ENCODE peak calls at places on chromosome 19, in seven cellular contexts. U is fibroblast of pulmonary artery; M is substantia nigra; J is cardiac muscle cell; V is stimulated activated CD4-positive, alpha-beta T cell treated with anti-CD3 and anti-CD28 coated beads, TNF-alpha, amount 100 ng/mL, for 48 hours; H is osteocyte; T is activated CD4-positive, alpha-beta memory T cell treated with anti-CD3 and anti-CD28 coated beads, Interleukin-2, amount 10 ng/mL, durations not matched to agents 7 days and 5 days. B is an unnamed sample.

GRCh38 chr19:3753631-3754410 is 7.7 kb downstream of the APBA3 start:
- DNase-seq in V (no peak), J (no peak), H (no peak), U (no peak), M (no peak), T (no peak), B (no peak)

GRCh38 chr19:7099597-7099921 is 30.1 kb downstream of the ZNF557 start:
- DNase-seq in T (no peak), V (no peak), U (no peak), H (no peak), J (no peak), M (no peak), B (no peak)

GRCh38 chr19:42431486-42431885 is 4.3 kb upstream of the LIPE start:
- DNase-seq in U (no peak), J (no peak), T (no peak), M (no peak), H (no peak), V (no peak), B (no peak)

GRCh38 chr19:49431330-49431749 is 6.2 kb downstream of the GFY start:
- DNase-seq in H (no peak), V (no peak), J (no peak), U (no peak), M (no peak), T (peak), B (no peak)

GRCh38 chr19:2798158-2798685 is 12.9 kb downstream of the THOP1 start:
- DNase-seq in H (no peak), U (no peak), T (no peak), J (no peak), V (no peak), M (no peak), B (no peak)

GRCh38 chr19:14149509-14149994 is 13.2 kb upstream of the ASF1B start:
- DNase-seq in J (peak), H (no peak), T (peak), M (peak), U (peak), V (no peak), B (no peak)

GRCh38 chr19:13207237-13208130 is 57.3 kb downstream of the IER2 start:
- DNase-seq in M (no peak), T (peak), V (no peak), U (no peak), H (no peak), J (peak), B (no peak)

GRCh38 chr19:45340232-45340898 is at the start of gene KLC3:
- DNase-seq in U (no peak), H (no peak), J (no peak), T (peak), V (no peak), M (no peak), B (no peak)

GRCh38 chr19:37227996-37228395 is 10.0 kb downstream of the ZNF383 start:
- DNase-seq in J (no peak), H (no peak), M (no peak), T (peak), V (no peak), U (no peak), B (no peak)

GRCh38 chr19:46404039-46404883 is 9.1 kb downstream of the CCDC8 start:
- DNase-seq in T (no peak), V (no peak), J (peak), H (no peak), M (peak), U (peak), B (no peak)

GRCh38 chr19:28234637-28235036 is 978.3 kb downstream of the UQCRFS1 start:
- DNase-seq in H (no peak), T (no peak), J (peak), V (no peak), M (no peak), U (peak), B (no peak)

GRCh38 chr19:49951806-49952474 is 9.0 kb downstream of the SIGLEC11 start:
- DNase-seq in M (no peak), V (no peak), T (no peak), J (no peak), U (no peak), H (no peak), B (no peak)

GRCh38 chr19:9916719-9917118 is 19.6 kb downstream of the OLFM2 start:
- DNase-seq in U (no peak), T (no peak), V (no peak), H (no peak), M (no peak), J (no peak), B (no peak)

GRCh38 chr19:47226426-47227346 is 4.3 kb downstream of the BBC3 start:
- DNase-seq in T (peak), V (no peak), U (peak), H (no peak), J (peak), M (peak), B (peak)

GRCh38 chr19:920051-920857 is 3.1 kb downstream of the KISS1R start:
- DNase-seq in M (no peak), U (peak), V (no peak), T (peak), H (no peak), J (peak), B (no peak)

GRCh38 chr19:9342610-9343304 is 18.8 kb downstream of the ZNF559 start:
- DNase-seq in H (no peak), M (no peak), V (no peak), T (no peak), J (no peak), U (peak), B (no peak)

GRCh38 chr19:40433391-40434216 is 7.8 kb upstream of the SERTAD1 start:
- DNase-seq in V (no peak), J (peak), M (peak), H (peak), T (peak), U (peak), B (peak)

GRCh38 chr19:3509566-3509989 is 3.5 kb downstream of the FZR1 start:
- DNase-seq in U (peak), M (no peak), J (no peak), H (no peak), T (no peak), V (no peak), B (no peak)

GRCh38 chr19:21439372-21439771 is 42.4 kb downstream of the ZNF493 start:
- DNase-seq in V (no peak), H (no peak), J (peak), T (no peak), M (no peak), U (no peak), B (no peak)

GRCh38 chr19:18062043-18062442 is 24.7 kb downstream of the IL12RB1 start:
- DNase-seq in M (no peak), T (no peak), J (no peak), U (no peak), H (no peak), V (no peak), B (no peak)

GRCh38 chr19:7575426-7576040 is 20.1 kb upstream of the CAMSAP3 start:
- DNase-seq in T (no peak), H (no peak), U (no peak), M (no peak), J (no peak), V (no peak), B (no peak)

GRCh38 chr19:47020132-47020805 is 632 bp downstream of the NPAS1 start:
- DNase-seq in U (no peak), H (no peak), T (no peak), M (no peak), V (no peak), J (no peak), B (no peak)

GRCh38 chr19:2041686-2042484 is 9.2 kb downstream of the MKNK2 start:
- DNase-seq in V (peak), M (peak), H (no peak), J (peak), T (peak), U (peak), B (peak)

GRCh38 chr19:14147797-14148605 is 11.6 kb upstream of the ASF1B start:
- DNase-seq in T (peak), H (no peak), V (no peak), M (peak), J (peak), U (peak), B (peak)

GRCh38 chr19:16628984-16629691 is 1.1 kb upstream of the MED26 start:
- DNase-seq in V (no peak), T (no peak), H (no peak), U (peak), J (peak), M (no peak), B (no peak)

GRCh38 chr19:45406957-45407375 is 522 bp downstream of the POLR1G start:
- DNase-seq in U (no peak), M (no peak), H (no peak), T (no peak), V (no peak), J (no peak), B (no peak)

GRCh38 chr19:43812259-43812658 is 10.0 kb upstream of the LYPD5 start:
- DNase-seq in J (no peak), M (no peak), H (no peak), T (no peak), U (no peak), V (no peak), B (no peak)

GRCh38 chr19:33241530-33242101 is 16.0 kb upstream of the SLC7A10 start:
- DNase-seq in T (no peak), J (no peak), V (no peak), U (no peak), M (no peak), H (no peak), B (no peak)

GRCh38 chr19:28128341-28128740 is 1084.6 kb downstream of the UQCRFS1 start:
- DNase-seq in M (no peak), V (no peak), U (no peak), T (no peak), H (no peak), J (no peak), B (no peak)

GRCh38 chr19:53537523-53538377 is at the start of gene ZNF331:
- DNase-seq in U (peak), M (peak), T (peak), H (peak), V (peak), J (peak), B (peak)

GRCh38 chr19:56840452-56841193 is at the start of the genes PEG3 and ZIM2:
- DNase-seq in M (peak), J (peak), U (peak), H (no peak), V (no peak), T (no peak), B (no peak)

GRCh38 chr19:44841255-44841654 is 4.8 kb upstream of the NECTIN2 start:
- DNase-seq in T (no peak), M (no peak), J (no peak), U (no peak), V (no peak), H (no peak), B (no peak)

GRCh38 chr19:30091456-30091855 is 149.4 kb downstream of the URI1 start:
- DNase-seq in H (no peak), J (no peak), T (no peak), U (no peak), M (no peak), V (no peak), B (no peak)

GRCh38 chr19:30896551-30896950 is 452.7 kb downstream of the TSHZ3 start:
- DNase-seq in J (no peak), M (no peak), T (no peak), H (no peak), U (no peak), V (no peak), B (no peak)

GRCh38 chr19:14916848-14917247 is 24.4 kb upstream of the OR7C2 start:
- DNase-seq in M (no peak), J (no peak), H (no peak), T (no peak), V (no peak), U (no peak), B (no peak)

GRCh38 chr19:4444765-4445741 is 12.5 kb downstream of the UBXN6 start:
- DNase-seq in U (no peak), T (no peak), M (no peak), V (no peak), H (no peak), J (peak), B (no peak)

GRCh38 chr19:18098891-18099622 is 1.5 kb downstream of the MAST3 start:
- DNase-seq in J (no peak), H (no peak), U (no peak), T (peak), V (no peak), M (no peak), B (no peak)

GRCh38 chr19:48060381-48060780 is 16.5 kb upstream of the CABP5 start:
- DNase-seq in M (no peak), U (no peak), J (no peak), T (no peak), H (no peak), V (no peak), B (no peak)